ENCODE peak calls at places on chromosomes 16 and 17, in ten cellular contexts. D, Q, R, U, B, C, G, L, X and W are unnamed samples.

GRCh38 chr17:79317916-79318315 is 243.3 kb downstream of the ENGASE start:
- DNase-seq in D (no peak), Q (no peak), R (no peak), U (no peak), B (no peak), C (no peak), G (no peak), L (no peak), X (no peak), W (no peak)

GRCh38 chr16:67207857-67208524 is 9.1 kb downstream of the ELMO3 start:
- DNase-seq in D (no peak), Q (peak), R (no peak), U (no peak), B (no peak), C (no peak), G (peak), L (no peak), X (no peak), W (no peak)

GRCh38 chr16:84003001-84003400 is 35.0 kb downstream of the NECAB2 start:
- DNase-seq in D (no peak), Q (no peak), R (no peak), U (peak), B (no peak), C (no peak), G (no peak), L (no peak), X (no peak), W (no peak)

GRCh38 chr17:76903631-76904030 is 35.4 kb downstream of the MGAT5B start:
- DNase-seq in D (no peak), Q (no peak), R (no peak), U (no peak), B (no peak), C (no peak), G (no peak), L (no peak), X (no peak), W (no peak)

GRCh38 chr16:35596467-35596866 is 2137.1 kb downstream of the TP53TG3F start:
- DNase-seq in D (no peak), Q (no peak), R (no peak), U (no peak), B (no peak), C (no peak), G (no peak), L (no peak), X (no peak), W (no peak)

GRCh38 chr17:33970271-33970670 is 284.8 kb upstream of the CCL2 start:
- DNase-seq in D (no peak), Q (no peak), R (no peak), U (no peak), B (no peak), C (no peak), G (no peak), L (peak), X (no peak), W (no peak)

GRCh38 chr16:11401161-11402050 is 56.1 kb downstream of the RMI2 start:
- DNase-seq in D (no peak), Q (no peak), R (no peak), U (peak), B (no peak), C (no peak), G (no peak), L (no peak), X (no peak), W (no peak)

GRCh38 chr16:21603920-21604319 is 4.5 kb downstream of the METTL9 start:
- DNase-seq in D (no peak), Q (no peak), R (no peak), U (no peak), B (peak), C (no peak), G (peak), L (no peak), X (no peak), W (no peak)

GRCh38 chr17:64940055-64940454 is 20.8 kb upstream of the LRRC37A3 start:
- DNase-seq in D (no peak), Q (no peak), R (no peak), U (no peak), B (no peak), C (no peak), G (no peak), L (no peak), X (no peak), W (no peak)

GRCh38 chr16:85675528-85675927 is 13.2 kb downstream of the GINS2 start:
- DNase-seq in D (no peak), Q (peak), R (no peak), U (no peak), B (peak), C (no peak), G (no peak), L (peak), X (no peak), W (no peak)

GRCh38 chr17:1340371-1340770 is 59.7 kb downstream of the YWHAE start:
- DNase-seq in D (no peak), Q (no peak), R (no peak), U (no peak), B (no peak), C (no peak), G (no peak), L (no peak), X (no peak), W (no peak)

GRCh38 chr17:8226536-8227237 is 16.3 kb upstream of the AURKB start:
- DNase-seq in D (peak), Q (peak), R (peak), U (peak), B (peak), C (peak), G (peak), L (peak), X (no peak), W (no peak)

GRCh38 chr16:2031081-2031577 is 4.4 kb downstream of the NHERF2 start:
- DNase-seq in D (no peak), Q (no peak), R (no peak), U (peak), B (no peak), C (no peak), G (no peak), L (no peak), X (no peak), W (no peak)

GRCh38 chr16:64971211-64971610 is 150.7 kb downstream of the CDH11 start:
- DNase-seq in D (no peak), Q (no peak), R (no peak), U (no peak), B (no peak), C (no peak), G (no peak), L (no peak), X (no peak), W (no peak)

GRCh38 chr17:72117470-72117747 is 3.4 kb upstream of the SOX9 start:
- DNase-seq in D (no peak), Q (no peak), R (no peak), U (no peak), B (no peak), C (no peak), G (no peak), L (no peak), X (no peak), W (no peak)

GRCh38 chr16:24674877-24675276 is 54.6 kb upstream of the TNRC6A start:
- DNase-seq in D (no peak), Q (no peak), R (no peak), U (no peak), B (no peak), C (no peak), G (no peak), L (no peak), X (no peak), W (no peak)

GRCh38 chr16:24035127-24035842 is 199.5 kb downstream of the PRKCB start:
- DNase-seq in D (no peak), Q (no peak), R (no peak), U (no peak), B (no peak), C (no peak), G (peak), L (no peak), X (no peak), W (peak)

GRCh38 chr16:79055251-79055972 is 545.1 kb downstream of the MAF start:
- DNase-seq in D (no peak), Q (no peak), R (no peak), U (no peak), B (no peak), C (no peak), G (no peak), L (no peak), X (no peak), W (no peak)

GRCh38 chr17:19805006-19805405 is 56.9 kb upstream of the ALDH3A1 start:
- DNase-seq in D (no peak), Q (peak), R (no peak), U (no peak), B (peak), C (no peak), G (no peak), L (no peak), X (no peak), W (no peak)

GRCh38 chr17:68705331-68706166 is 104.4 kb upstream of the FAM20A start:
- DNase-seq in D (no peak), Q (peak), R (no peak), U (no peak), B (peak), C (no peak), G (no peak), L (no peak), X (no peak), W (no peak)

GRCh38 chr16:4240624-4241023 is 1.3 kb downstream of the SRL start:
- DNase-seq in D (no peak), Q (no peak), R (no peak), U (peak), B (no peak), C (no peak), G (peak), L (no peak), X (no peak), W (no peak)

GRCh38 chr17:15744091-15744676 is 12.1 kb downstream of the TBC1D26 start:
- DNase-seq in D (no peak), Q (no peak), R (no peak), U (no peak), B (no peak), C (no peak), G (no peak), L (no peak), X (no peak), W (no peak)

GRCh38 chr17:81593105-81593871 is 41.1 kb upstream of the FAAP100 start:
- DNase-seq in D (no peak), Q (no peak), R (no peak), U (peak), B (no peak), C (no peak), G (no peak), L (no peak), X (no peak), W (no peak)

GRCh38 chr16:80369559-80369958 is 171.2 kb upstream of the DYNLRB2 start:
- DNase-seq in D (peak), Q (peak), R (no peak), U (peak), B (peak), C (peak), G (peak), L (no peak), X (no peak), W (no peak)

GRCh38 chr16:9929313-9929712 is 252.9 kb downstream of the GRIN2A start:
- DNase-seq in D (no peak), Q (no peak), R (no peak), U (no peak), B (no peak), C (no peak), G (no peak), L (no peak), X (no peak), W (no peak)

GRCh38 chr16:84049403-84050060 is 6.9 kb upstream of the SLC38A8 start:
- DNase-seq in D (no peak), Q (no peak), R (no peak), U (no peak), B (no peak), C (no peak), G (no peak), L (no peak), X (no peak), W (no peak)

GRCh38 chr17:57478851-57479250 is 222.5 kb downstream of the MSI2 start:
- DNase-seq in D (no peak), Q (no peak), R (no peak), U (no peak), B (no peak), C (no peak), G (no peak), L (no peak), X (no peak), W (no peak)

GRCh38 chr17:49333806-49334205 is 28.2 kb downstream of the ZNF652 start:
- DNase-seq in D (no peak), Q (peak), R (no peak), U (no peak), B (no peak), C (no peak), G (no peak), L (no peak), X (no peak), W (no peak)

GRCh38 chr17:18111330-18111971 is 2.9 kb downstream of the MYO15A start:
- DNase-seq in D (no peak), Q (no peak), R (no peak), U (no peak), B (no peak), C (no peak), G (no peak), L (no peak), X (no peak), W (no peak)

GRCh38 chr17:81466564-81467472 is 45.8 kb downstream of the ACTG1 start:
- DNase-seq in D (no peak), Q (no peak), R (no peak), U (no peak), B (no peak), C (no peak), G (no peak), L (no peak), X (no peak), W (no peak)

GRCh38 chr17:28878981-28879380 is 18.6 kb downstream of the FLOT2 start:
- DNase-seq in D (peak), Q (peak), R (no peak), U (no peak), B (peak), C (no peak), G (peak), L (peak), X (no peak), W (no peak)

GRCh38 chr17:5226940-5227878 is 7.5 kb downstream of the SCIMP start:
- DNase-seq in D (peak), Q (no peak), R (no peak), U (no peak), B (no peak), C (no peak), G (no peak), L (no peak), X (no peak), W (peak)

GRCh38 chr17:42809250-42809649 is 10.6 kb downstream of the CNTD1 start:
- DNase-seq in D (no peak), Q (peak), R (no peak), U (no peak), B (peak), C (no peak), G (no peak), L (no peak), X (no peak), W (no peak)

GRCh38 chr17:76207670-76208069 is 32.6 kb downstream of the RNF157 start:
- DNase-seq in D (no peak), Q (no peak), R (no peak), U (no peak), B (no peak), C (no peak), G (no peak), L (no peak), X (no peak), W (no peak)

GRCh38 chr17:76558210-76559095 is 18.6 kb downstream of the PRCD start:
- DNase-seq in D (peak), Q (peak), R (no peak), U (no peak), B (no peak), C (no peak), G (no peak), L (peak), X (no peak), W (no peak)

GRCh38 chr16:30063893-30064745 is 1.4 kb upstream of the ALDOA start:
- DNase-seq in D (peak), Q (peak), R (peak), U (peak), B (peak), C (peak), G (peak), L (peak), X (peak), W (peak)

GRCh38 chr16:22321340-22322001 is 24.3 kb downstream of the POLR3E start:
- DNase-seq in D (peak), Q (peak), R (peak), U (peak), B (peak), C (peak), G (peak), L (peak), X (peak), W (peak)